ENCODE peak calls at places on chromosomes 13 and 19, in four cellular contexts. B, C, E and K are unnamed samples.

GRCh38 chr19:31127132-31127967 is 221.9 kb downstream of the TSHZ3 start:
- DNase-seq in E (peak; percentile 98), B (no peak), C (no peak), K (no peak)

GRCh38 chr19:7254590-7254989 is 39.6 kb downstream of the INSR start:
- DNase-seq in B (peak; percentile 46), E (no peak), C (no peak), K (no peak)

GRCh38 chr13:89212186-89212585 is 1541.0 kb downstream of the SLITRK5 start:
- DNase-seq in B (no peak), E (no peak), C (no peak), K (no peak)

GRCh38 chr19:44212865-44213346 is 574 bp downstream of the ZNF227 start:
- DNase-seq in C (no peak), B (no peak), E (peak; percentile 69), K (no peak)

GRCh38 chr13:23695711-23696512 is 125.7 kb downstream of the TNFRSF19 start:
- DNase-seq in E (no peak), B (no peak), C (no peak), K (peak; percentile 74)

GRCh38 chr13:100652510-100652909 is 22.1 kb downstream of the TMTC4 start:
- DNase-seq in B (no peak), C (no peak), E (no peak), K (no peak)

GRCh38 chr13:96229356-96229755 is 139.4 kb downstream of the HS6ST3 start:
- DNase-seq in E (peak; percentile 31), C (no peak), B (no peak), K (no peak)

GRCh38 chr13:48176781-48177180 is 56.2 kb upstream of the ITM2B start:
- DNase-seq in E (no peak), C (no peak), B (no peak), K (no peak)

GRCh38 chr19:33350538-33351309 is 22.8 kb upstream of the CEBPG start:
- DNase-seq in E (peak; percentile 97), C (no peak), B (no peak), K (no peak)

GRCh38 chr19:54674021-54674617 is 11.3 kb downstream of the LILRB4 start:
- DNase-seq in C (no peak), B (no peak), E (peak; percentile 61), K (no peak)

GRCh38 chr19:39568604-39569003 is 28.6 kb upstream of the EID2 start:
- DNase-seq in B (no peak), E (peak; percentile 2), C (no peak), K (no peak)

GRCh38 chr13:114015111-114015551 is 41.3 kb upstream of the C13orf46 start:
- DNase-seq in C (no peak), B (no peak), E (no peak), K (peak; percentile 24)

GRCh38 chr19:35069706-35070105 is 28.2 kb downstream of the HPN start:
- DNase-seq in E (no peak), C (no peak), B (no peak), K (no peak)

GRCh38 chr13:113144255-113144629 is 14.2 kb upstream of the PROZ start:
- DNase-seq in E (no peak), C (no peak), B (no peak), K (no peak)

GRCh38 chr13:52743988-52744387 is 4.4 kb upstream of the CNMD start:
- DNase-seq in E (no peak), C (no peak), B (no peak), K (no peak)

GRCh38 chr19:45693168-45693788 is 812 bp downstream of the QPCTL start:
- DNase-seq in B (peak; percentile 83), C (peak; percentile 53), E (peak; percentile 86), K (peak; percentile 79)

GRCh38 chr19:52635786-52636570 is 2.2 kb downstream of the ZNF83 start:
- DNase-seq in E (peak; percentile 41), B (no peak), C (no peak), K (no peak)

GRCh38 chr13:113781571-113781970 is 22.5 kb downstream of the TMEM255B start:
- DNase-seq in B (no peak), E (no peak), C (no peak), K (no peak)

GRCh38 chr13:60974296-60974695 is 441.4 kb downstream of the PCDH20 start:
- DNase-seq in B (no peak), C (no peak), E (no peak), K (no peak)

GRCh38 chr13:33855371-33855895 is 37.5 kb downstream of the RFC3 start:
- DNase-seq in C (no peak), B (no peak), E (no peak), K (no peak)

GRCh38 chr13:58994778-58995177 is 1169.0 kb downstream of the DIAPH3 start:
- DNase-seq in B (no peak), E (no peak), C (no peak), K (no peak)

GRCh38 chr13:25743426-25743825 is 308.4 kb downstream of the SHISA2 start:
- DNase-seq in E (no peak), B (no peak), C (no peak), K (no peak)

DNA sequence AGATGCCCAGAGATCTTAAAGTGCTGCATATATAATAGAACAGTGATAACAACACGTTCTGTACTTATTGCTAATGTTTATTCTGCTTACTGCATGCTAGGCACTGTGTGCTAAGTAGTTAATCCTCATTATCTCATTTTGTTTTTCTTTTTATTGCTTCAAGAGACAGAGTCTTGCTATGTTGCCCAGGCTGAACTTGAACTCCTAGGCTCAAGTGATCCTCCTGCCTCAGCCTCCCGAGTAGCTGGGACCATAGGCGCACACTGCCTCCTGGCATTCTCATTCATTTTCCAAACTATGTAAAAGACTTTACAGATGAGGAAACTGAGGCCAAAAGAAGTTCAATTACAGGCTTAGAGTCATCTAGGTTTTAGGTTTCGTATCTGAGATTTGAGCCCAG is 548.4 kb downstream of the GPC6 start:
- DNase-seq in C (no peak), E (no peak), B (no peak), K (no peak)
- H3K27ac ChIP-seq in C (peak overlapping the region; percentile 57), E (peak overlapping the region; percentile 48), B (no peak overlapping the region), K (no peak overlapping the region)

DNA sequence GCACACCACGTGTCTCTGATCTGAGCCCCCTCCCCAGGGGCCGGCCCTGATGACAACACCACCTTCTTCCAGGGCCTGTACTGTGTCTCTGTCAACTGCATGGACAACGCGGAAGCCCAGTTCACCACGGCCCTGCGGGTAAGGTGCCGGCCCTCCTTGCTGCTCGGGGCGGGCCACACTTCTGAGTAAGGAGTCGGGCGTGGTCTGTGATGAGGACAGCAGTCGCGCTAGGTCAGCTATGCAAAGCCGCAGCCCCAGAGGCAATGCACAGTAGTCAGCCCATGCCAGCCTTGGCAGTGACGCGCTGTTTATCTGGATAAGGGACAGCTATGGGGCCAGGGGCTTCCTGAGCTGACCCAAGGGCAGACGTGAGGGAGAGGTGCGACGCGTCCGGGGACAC is 24.6 kb downstream of the MAU2 start:
- DNase-seq in C (no peak), E (no peak), B (no peak), K (no peak)
- H3K36me3 ChIP-seq in C (peaks cover 83% of the 10 kb centered on the region), E (peaks cover 12% of the 10 kb centered on the region), B (peaks cover 25% of the 10 kb centered on the region), K (peaks cover 27% of the 10 kb centered on the region)

GRCh38 chr13:102003848-102004570 is 397.8 kb downstream of the FGF14 start:
- DNase-seq in B (no peak), C (no peak), E (peak; percentile 4), K (no peak)
- H3K27ac ChIP-seq in B (no peak overlapping the region), C (peak overlapping the region; percentile 41), E (no peak overlapping the region), K (peak overlapping the region; percentile 51)

DNA sequence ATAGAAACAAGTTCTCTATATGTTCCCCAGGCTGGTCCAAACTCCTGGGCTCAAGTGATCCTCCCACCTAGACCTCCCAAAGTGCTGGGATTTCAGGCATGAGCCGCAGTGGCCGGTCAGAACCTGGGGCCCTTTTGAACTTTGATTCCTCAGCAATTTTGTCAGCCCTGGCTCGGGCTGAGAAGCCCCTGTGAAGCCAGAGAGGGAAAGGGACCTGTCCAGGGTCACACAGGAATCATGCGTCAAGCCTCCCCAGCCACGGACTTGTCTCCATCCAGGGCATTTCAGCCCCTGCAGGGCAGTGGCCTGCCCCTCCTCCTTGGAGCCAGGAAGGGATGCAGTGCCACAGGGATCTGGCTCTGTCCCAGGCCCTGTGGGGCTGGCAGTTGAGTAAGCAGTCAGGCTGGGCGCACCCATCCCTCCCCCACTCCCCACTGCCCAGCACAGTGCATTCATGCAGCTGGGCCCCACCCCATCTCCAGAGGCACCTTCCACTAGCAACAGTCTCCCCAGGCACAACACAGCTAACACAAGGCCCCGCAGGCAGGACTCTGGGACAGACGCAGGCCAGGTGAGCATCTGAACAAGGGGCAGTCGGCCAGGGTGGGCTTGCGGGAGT is at the start of gene CAPS:
- DNase-seq in C (no peak), B (peak; percentile 72), E (peak; percentile 88), K (peak; percentile 78)
- H3K36me3 ChIP-seq in C (peaks cover 44% of the 10 kb centered on the region), B (no peaks in the 10 kb centered on the region), E (no peaks in the 10 kb centered on the region), K (peaks cover 47% of the 10 kb centered on the region)

DNA sequence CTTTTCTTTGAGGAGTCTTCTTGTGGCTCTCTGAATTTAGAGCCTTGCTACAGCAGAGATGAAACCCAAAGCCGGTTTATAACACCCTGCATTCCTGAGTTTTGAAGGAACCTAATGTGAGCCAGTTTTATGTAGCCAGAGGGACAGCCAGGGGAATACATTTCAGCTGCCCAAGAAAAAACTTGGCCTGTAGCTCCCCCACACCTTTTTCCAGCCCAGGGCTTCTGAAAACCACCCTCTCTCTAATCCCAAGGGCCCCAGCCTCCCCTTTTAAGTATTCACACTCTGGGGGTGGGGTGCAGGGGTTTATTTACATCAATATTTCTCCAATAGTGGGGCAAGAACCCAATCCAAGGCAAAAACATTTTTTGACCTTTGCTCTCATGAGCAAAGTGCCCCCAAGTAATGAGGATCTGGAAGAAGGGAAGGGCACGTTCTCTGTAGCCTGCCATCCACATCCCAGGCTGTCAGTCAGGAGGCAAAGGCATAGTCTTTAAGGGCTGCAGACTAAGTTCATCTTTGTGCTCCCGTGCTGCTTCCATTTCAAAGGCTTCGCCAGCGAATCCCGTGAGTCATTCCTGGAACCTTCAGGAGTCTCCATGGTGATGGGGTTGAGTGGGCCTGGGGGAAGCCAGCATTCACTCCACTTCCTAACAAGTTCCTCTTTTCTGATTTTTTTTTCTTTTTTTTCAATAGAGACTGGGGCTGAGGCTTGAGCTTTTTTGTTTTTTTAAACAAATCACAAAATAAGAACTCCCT is 33.2 kb upstream of the MEDAG start:
- DNase-seq in B (no peak), C (no peak), E (peak; percentile 95), K (no peak)
- H3K27ac ChIP-seq in B (no peak overlapping the region), C (peak overlapping the region; percentile 94), E (peak overlapping the region; percentile 96), K (no peak overlapping the region)

GRCh38 chr19:16874250-16874977 is 14.4 kb upstream of the F2RL3 start:
- DNase-seq in B (no peak), E (no peak), C (no peak), K (no peak)

GRCh38 chr19:16878181-16878965 is 10.4 kb upstream of the F2RL3 start:
- DNase-seq in B (no peak), E (no peak), C (no peak), K (no peak)

GRCh38 chr19:16875584-16876555 is 12.9 kb upstream of the F2RL3 start:
- DNase-seq in E (no peak), C (no peak), B (no peak), K (no peak)

GRCh38 chr19:16877581-16877980 is 11.2 kb upstream of the F2RL3 start:
- DNase-seq in B (no peak), E (no peak), C (no peak), K (no peak)

GRCh38 chr19:16876904-16877361 is 11.9 kb upstream of the F2RL3 start:
- DNase-seq in B (no peak), C (no peak), E (no peak), K (peak; percentile 44)
- H3K36me3 ChIP-seq in B (peaks cover 17% of the 10 kb centered on the region), C (peaks cover 48% of the 10 kb centered on the region), E (no peaks in the 10 kb centered on the region), K (peaks cover 67% of the 10 kb centered on the region)

DNA sequence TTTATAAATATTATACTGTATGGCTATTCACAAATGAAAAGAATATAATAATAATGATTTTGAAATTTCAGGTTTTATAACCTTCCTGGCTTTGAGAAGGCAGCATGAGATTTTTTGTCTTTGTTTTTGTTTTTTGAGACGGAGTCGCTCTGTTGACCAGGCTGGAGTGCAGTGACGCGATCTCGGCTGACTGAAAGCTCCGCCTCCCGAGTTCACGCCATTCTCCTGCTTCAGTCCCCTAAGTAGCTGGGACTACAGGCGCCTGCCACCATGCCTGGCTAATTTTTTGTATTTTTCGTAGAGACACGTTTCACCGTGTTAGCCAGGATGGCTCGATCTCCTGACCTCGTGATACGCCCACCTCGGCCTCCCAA is 64.1 kb downstream of the ZNF429 start:
- DNase-seq in C (no peak), E (peak; percentile 75), B (peak; percentile 67), K (peak; percentile 85)
- H3K27ac ChIP-seq in C (peak overlapping the region; percentile 48), E (peak overlapping the region; percentile 83), B (peak overlapping the region; percentile 69), K (peak overlapping the region; percentile 14)